ENCODE peak calls at places on chromosomes 1 and 21, in five cellular contexts. P is PC-3, H is RWPE2, Z is left ventricle myocardium inferior, L is PC-9. Q is an unnamed sample.

GRCh38 chr1:58477390-58477789 is 69.1 kb downstream of the OMA1 start:
- DNase-seq in P (no peak), H (no peak), Z (no peak), L (no peak), Q (no peak)

GRCh38 chr1:32871364-32872188 is 864 bp upstream of the FNDC5 start:
- DNase-seq in P (no peak), H (no peak), Z (no peak), L (no peak), Q (no peak)

GRCh38 chr21:41877901-41878830 is 978 bp downstream of the PRDM15 start:
- DNase-seq in P (peak; percentile 44), H (no peak), Z (no peak), L (no peak), Q (no peak)

GRCh38 chr1:39737546-39738169 is 1.0 kb upstream of the PPIE start:
- DNase-seq in P (peak; percentile 8), H (no peak), Z (no peak), L (no peak), Q (no peak)

GRCh38 chr21:38310619-38311018 is 53.8 kb downstream of the KCNJ15 start:
- DNase-seq in P (no peak), H (no peak), Z (no peak), L (no peak), Q (no peak)

GRCh38 chr1:153928776-153929432 is 6.1 kb upstream of the GATAD2B start:
- DNase-seq in P (no peak), H (no peak), Z (no peak), L (no peak), Q (no peak)

GRCh38 chr1:244636488-244637259 is 16.3 kb upstream of the DESI2 start:
- DNase-seq in P (no peak), H (no peak), Z (no peak), L (no peak), Q (no peak)

GRCh38 chr1:119160851-119161250 is 20.4 kb upstream of the WARS2 start:
- DNase-seq in P (no peak), H (no peak), Z (no peak), L (no peak), Q (no peak)

GRCh38 chr1:198932351-198932991 is 293.6 kb downstream of the PTPRC start:
- DNase-seq in P (peak; percentile 78), H (no peak), Z (no peak), L (peak; percentile 52), Q (no peak)

GRCh38 chr1:222459652-222460051 is 88.3 kb downstream of the HHIPL2 start:
- DNase-seq in P (no peak), H (no peak), Z (no peak), L (no peak), Q (no peak)

GRCh38 chr1:62222321-62222720 is 27.7 kb downstream of the L1TD1 start:
- DNase-seq in P (no peak), H (no peak), Z (no peak), L (no peak), Q (no peak)

GRCh38 chr1:26700711-26701110 is 4.9 kb downstream of the ARID1A start:
- DNase-seq in P (no peak), H (no peak), Z (no peak), L (no peak), Q (no peak)

GRCh38 chr1:941588-942383 is 17.3 kb downstream of the NOC2L start:
- DNase-seq in P (peak; percentile 57), H (no peak), Z (peak; percentile 73), L (peak; percentile 48), Q (peak; percentile 96)
- H3K4me3 ChIP-seq in P (peak overlapping the region; percentile 65), H (peak overlapping the region; percentile 24), Z (peak overlapping the region; percentile 65), L (peak overlapping the region; percentile 47), Q (peak overlapping the region; percentile 40)

DNA sequence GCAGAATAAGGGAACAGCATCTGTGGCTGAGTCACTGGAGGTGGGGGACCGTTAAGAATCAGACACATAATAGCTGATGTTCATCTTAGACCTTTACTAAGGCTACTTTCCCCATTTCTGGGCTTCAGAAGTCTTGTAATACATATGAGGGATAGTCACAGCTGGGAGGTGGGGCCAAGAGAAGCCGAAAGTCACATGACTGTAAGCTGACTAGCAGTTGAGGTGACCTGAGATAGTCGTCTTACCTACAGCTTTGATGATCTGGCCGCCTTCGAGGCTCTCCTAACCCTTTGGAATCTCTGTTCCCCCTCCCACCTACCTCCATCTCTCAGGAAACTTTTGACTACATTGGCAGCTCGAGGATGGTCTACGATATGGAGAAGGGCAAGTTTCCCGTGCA is 9.4 kb downstream of the NCSTN start:
- DNase-seq in P (no peak), H (no peak), Z (no peak), L (peak; percentile 4), Q (no peak)
- H3K27ac ChIP-seq in P (no peak overlapping the region), H (no peak overlapping the region), Z (no peak overlapping the region), L (no peak overlapping the region), Q (no peak overlapping the region)

DNA sequence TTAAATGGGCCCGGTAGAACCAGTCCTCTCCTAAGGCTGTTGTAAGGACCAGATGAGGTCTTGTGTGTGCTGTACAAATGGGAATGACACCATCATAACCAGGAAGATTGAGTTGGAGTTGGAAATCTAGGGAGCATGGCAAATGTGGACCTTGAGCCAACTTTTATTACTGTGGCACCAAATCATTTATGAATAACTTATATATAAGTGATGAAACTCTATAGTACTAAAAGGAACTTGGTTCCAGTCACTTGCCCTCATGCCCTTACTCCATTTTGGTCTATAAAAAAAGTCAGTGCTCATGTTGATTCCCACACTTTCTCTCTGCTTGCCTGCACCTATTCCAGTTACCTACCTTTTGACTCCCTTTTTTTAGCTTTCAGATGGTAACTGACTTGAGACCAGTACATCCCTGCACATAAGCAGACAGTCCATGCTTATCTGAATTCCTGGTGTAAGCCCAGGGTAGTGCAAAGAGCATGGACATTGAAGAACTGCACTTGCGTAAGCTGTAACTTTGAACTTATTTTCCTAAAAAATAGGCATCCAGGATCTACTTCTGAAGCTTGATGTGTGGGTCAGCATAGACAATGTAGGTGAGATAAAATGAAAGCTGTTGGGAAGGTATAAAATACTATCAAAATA is 210.6 kb downstream of the PBX1 start:
- DNase-seq in P (no peak), H (no peak), Z (no peak), L (no peak), Q (no peak)
- H3K4me1 ChIP-seq in P (peaks cover 67% of the 10 kb centered on the region), H (peaks cover 53% of the 10 kb centered on the region), Z (peaks cover 91% of the 10 kb centered on the region), L (peaks cover 99% of the 10 kb centered on the region), Q (peaks cover 33% of the 10 kb centered on the region)

DNA sequence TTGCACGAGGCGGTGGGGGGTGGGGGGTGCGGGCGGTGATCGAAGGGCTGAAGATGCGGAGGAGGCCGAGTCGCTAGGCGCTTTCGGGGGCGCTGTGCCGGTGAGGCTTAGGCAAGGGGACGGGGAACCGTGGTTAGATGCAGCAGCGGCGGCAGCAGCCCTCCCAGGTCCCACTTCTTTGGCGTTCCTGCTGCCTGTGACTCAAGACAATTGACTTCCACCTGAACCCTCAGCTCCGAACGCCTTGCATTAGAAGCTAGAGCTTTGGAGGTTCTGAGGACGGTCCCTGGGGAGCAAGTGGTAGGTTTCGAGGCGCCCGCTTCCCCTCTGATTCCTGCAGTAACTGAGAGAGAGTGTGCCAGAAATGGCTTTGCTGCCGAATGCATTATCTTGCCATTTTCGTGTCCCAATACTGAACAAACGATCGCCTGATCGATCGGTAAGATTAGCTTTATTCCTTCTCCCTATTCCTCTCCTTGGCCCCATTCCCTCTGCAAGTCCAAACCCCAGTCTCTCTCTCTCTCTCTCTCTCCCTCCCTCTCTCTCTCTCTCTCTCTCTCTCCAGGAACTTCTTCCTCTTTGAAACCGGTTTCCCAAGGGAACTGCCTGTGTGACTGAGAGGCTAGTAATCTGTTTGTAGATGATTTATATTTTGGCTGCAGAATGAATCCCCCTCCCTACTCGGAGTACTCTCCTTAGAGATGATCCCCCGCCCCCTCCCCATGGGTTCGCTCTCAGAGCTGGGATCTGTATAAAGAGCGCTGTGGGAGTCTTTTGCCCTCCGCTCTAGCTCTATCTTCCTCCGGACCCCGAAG is 736 bp upstream of the BRINP3 start:
- DNase-seq in P (peak; percentile 72), H (no peak), Z (no peak), L (no peak), Q (peak; percentile 55)
- H3K4me3 ChIP-seq in P (peak overlapping the region; percentile 60), H (peak overlapping the region; percentile 28), Z (peak overlapping the region; percentile 57), L (peak overlapping the region; percentile 44), Q (peak overlapping the region; percentile 79)

Q was measured in right cardiac atrium.